ENCODE peak calls at places on chromosome 7, in four cellular contexts. N is IMR-90, H is uterus, Q is ovary. K is an unnamed sample.
A peak's percentile ranks its signal among the peaks of the same experiment; 100 is the strongest.

GRCh38 chr7:93092757-93093370 is 24.9 kb downstream of the SAMD9 start:
- DNase-seq in N (peak; percentile 71), H (no peak), Q (no peak), K (peak; percentile 34)

GRCh38 chr7:133428876-133429275 is 176.0 kb downstream of the EXOC4 start:
- DNase-seq in N (no peak), H (no peak), Q (no peak), K (no peak)

GRCh38 chr7:17462059-17462695 is 163.7 kb downstream of the AHR start:
- DNase-seq in N (no peak), H (no peak), Q (no peak), K (no peak)

GRCh38 chr7:117825132-117825531 is 48.1 kb downstream of the CTTNBP2 start:
- DNase-seq in N (peak; percentile 90), H (no peak), Q (no peak), K (no peak)

GRCh38 chr7:45917658-45918057 is 3.4 kb downstream of the IGFBP3 start:
- DNase-seq in N (peak; percentile 64), H (peak; percentile 88), Q (peak; percentile 88), K (peak; percentile 75)

GRCh38 chr7:77441046-77441445 is 24.9 kb upstream of the GSAP start:
- DNase-seq in N (no peak), H (no peak), Q (no peak), K (no peak)

GRCh38 chr7:155543011-155543881 is 3.1 kb downstream of the CNPY1 start:
- DNase-seq in N (peak; percentile 5), H (no peak), Q (no peak), K (no peak)

GRCh38 chr7:38524786-38525185 is 106.4 kb downstream of the AMPH start:
- DNase-seq in N (peak; percentile 44), H (no peak), Q (no peak), K (no peak)

GRCh38 chr7:9189683-9190082 is 756.3 kb downstream of the NXPH1 start:
- DNase-seq in N (no peak), H (no peak), Q (no peak), K (no peak)

GRCh38 chr7:96118449-96119001 is 203.4 kb downstream of the SLC25A13 start:
- DNase-seq in N (no peak), H (no peak), Q (no peak), K (no peak)

GRCh38 chr7:92071032-92071431 is 63.2 kb downstream of the CYP51A1 start:
- DNase-seq in N (no peak), H (no peak), Q (peak; percentile 29), K (no peak)

GRCh38 chr7:21346297-21346696 is 81.6 kb upstream of the SP4 start:
- DNase-seq in N (no peak), H (no peak), Q (no peak), K (no peak)

GRCh38 chr7:24971333-24972165 is 8.4 kb downstream of the OSBPL3 start:
- DNase-seq in N (peak; percentile 96), H (no peak), Q (no peak), K (peak; percentile 14)

GRCh38 chr7:37408241-37408884 is 40.3 kb downstream of the ELMO1 start:
- DNase-seq in N (no peak), H (no peak), Q (no peak), K (peak; percentile 41)

GRCh38 chr7:105759670-105760548 is 116.5 kb downstream of the ATXN7L1 start:
- DNase-seq in N (peak; percentile 71), H (peak; percentile 49), Q (peak; percentile 58), K (peak; percentile 14)

GRCh38 chr7:41720886-41721285 is 18.0 kb upstream of the INHBA start:
- DNase-seq in N (no peak), H (no peak), Q (no peak), K (no peak)

GRCh38 chr7:108001759-108002725 is 919 bp downstream of the LAMB1 start:
- DNase-seq in N (peak; percentile 41), H (peak; percentile 60), Q (peak; percentile 69), K (no peak)

GRCh38 chr7:4817178-4817905 is 41.9 kb downstream of the AP5Z1 start:
- DNase-seq in N (no peak), H (no peak), Q (no peak), K (no peak)

GRCh38 chr7:19305698-19306097 is 160.5 kb upstream of the FERD3L start:
- DNase-seq in N (no peak), H (no peak), Q (no peak), K (no peak)

GRCh38 chr7:40570218-40570617 is 435.4 kb downstream of the SUGCT start:
- DNase-seq in N (peak; percentile 21), H (no peak), Q (no peak), K (no peak)

GRCh38 chr7:67470256-67470751 is 473.7 kb downstream of the TYW1 start:
- DNase-seq in N (no peak), H (no peak), Q (peak; percentile 52), K (no peak)

GRCh38 chr7:51430480-51431086 is 114.0 kb upstream of the COBL start:
- DNase-seq in N (peak; percentile 12), H (no peak), Q (peak; percentile 49), K (peak; percentile 41)

GRCh38 chr7:70595741-70596574 is 536.0 kb upstream of the GALNT17 start:
- DNase-seq in N (no peak), H (no peak), Q (no peak), K (no peak)
- TF ChIP-seq POLR2A in N (no peak), H (no peak), Q (no peak), K (no peak)

DNA sequence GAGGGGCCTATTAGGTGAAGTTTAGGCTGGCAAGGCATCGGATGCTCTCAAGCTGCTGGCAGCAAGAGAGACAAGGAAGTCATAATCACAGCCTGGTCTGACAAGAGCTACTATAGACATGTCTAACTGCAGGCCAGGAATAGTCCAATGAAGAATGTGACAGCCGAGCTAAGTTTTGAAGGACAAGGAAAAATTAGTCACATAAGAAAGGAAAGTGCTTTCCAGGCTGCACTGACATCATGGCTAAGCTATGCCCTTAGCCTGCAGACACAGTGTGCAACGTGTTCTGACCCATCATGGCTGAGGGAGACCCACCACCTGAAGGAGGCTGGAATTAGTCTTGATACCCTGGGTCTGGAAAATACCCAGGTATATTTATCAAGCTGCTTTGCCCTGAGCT is 281.1 kb downstream of the PLXNA4 start:
- DNase-seq in N (no peak), H (no peak), Q (no peak), K (no peak)
- TF ChIP-seq POLR2A in N (no peak), H (no peak), Q (no peak), K (no peak)

GRCh38 chr7:131109757-131110293 is 217.9 kb upstream of the MKLN1 start:
- DNase-seq in N (peak; percentile 78), H (peak; percentile 69), Q (peak; percentile 79), K (peak; percentile 85)
- TF ChIP-seq POLR2A in N (peak; percentile 74), H (peak; percentile 42), Q (peak; percentile 31), K (peak; percentile 29)

GRCh38 chr7:140639366-140640053 is 1.1 kb downstream of the DENND2A start:
- DNase-seq in N (peak; percentile 90), H (peak; percentile 62), Q (peak; percentile 58), K (no peak)

GRCh38 chr7:140643416-140643815 is 2.8 kb upstream of the DENND2A start:
- DNase-seq in N (no peak), H (no peak), Q (no peak), K (no peak)

GRCh38 chr7:140641532-140642191 is 1.0 kb upstream of the DENND2A start:
- DNase-seq in N (no peak), H (no peak), Q (peak; percentile 51), K (no peak)

GRCh38 chr7:140640060-140640611 is 477 bp downstream of the DENND2A start:
- DNase-seq in N (peak; percentile 50), H (peak; percentile 63), Q (peak; percentile 73), K (no peak)

DNA sequence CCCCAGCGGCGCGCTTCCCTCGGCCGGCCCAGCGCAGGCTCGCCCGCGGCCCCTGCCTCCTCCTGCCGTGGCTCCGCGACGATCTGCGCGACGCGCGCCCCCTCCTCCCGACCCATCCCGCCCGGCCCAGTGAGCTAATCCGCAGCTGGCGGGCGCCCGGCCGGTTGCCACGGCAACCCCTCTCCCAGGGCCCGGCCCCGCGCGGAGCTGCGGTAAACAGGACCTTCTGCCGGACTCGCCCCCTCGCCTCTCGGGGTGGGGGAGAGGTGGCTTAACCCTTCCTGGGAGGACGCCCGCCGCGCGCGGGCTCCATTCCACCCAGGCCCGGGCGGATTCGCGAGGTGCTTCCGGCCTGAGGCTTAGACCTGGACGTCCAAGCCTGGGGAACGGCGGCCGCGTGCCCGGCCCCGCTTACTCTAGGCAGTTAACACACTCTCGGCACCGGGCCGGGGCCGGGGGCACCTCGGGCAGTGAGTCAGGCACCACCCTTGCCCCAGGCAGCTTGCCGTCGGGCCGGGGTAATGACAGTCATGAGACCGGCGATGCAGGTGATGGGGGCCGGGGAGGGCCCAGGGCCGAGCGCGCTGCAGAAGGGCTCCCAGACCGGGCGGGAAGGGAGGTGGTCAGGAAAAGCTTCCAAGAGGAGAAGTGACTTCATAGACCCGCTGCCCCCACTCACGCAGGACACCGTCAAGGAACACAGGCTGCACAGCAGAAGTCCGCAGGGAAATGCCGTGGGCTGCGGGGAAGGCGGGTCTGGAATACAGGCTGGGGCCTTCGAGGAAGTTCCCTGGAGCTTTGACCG is at the start of gene DENND2A:
- DNase-seq in N (peak; percentile 76), H (peak; percentile 89), Q (peak; percentile 91), K (no peak)
- TF ChIP-seq POLR2A in N (peak; percentile 61), H (peak; percentile 27), Q (peak; percentile 63), K (no peak)

GRCh38 chr7:100673302-100673941 is at the start of gene GNB2:
- DNase-seq in N (peak; percentile 99), H (peak; percentile 100), Q (peak; percentile 100), K (peak; percentile 100)
- TF ChIP-seq POLR2A in N (peak; percentile 25), H (peak; percentile 72), Q (peak; percentile 91), K (peak; percentile 38)

GRCh38 chr7:27252935-27253333 is 10.3 kb downstream of the EVX1 start:
- DNase-seq in N (no peak), H (no peak), Q (no peak), K (no peak)

GRCh38 chr7:27251136-27251512 is 8.5 kb downstream of the EVX1 start:
- DNase-seq in N (no peak), H (no peak), Q (no peak), K (no peak)

GRCh38 chr7:27248911-27249723 is 6.5 kb downstream of the EVX1 start:
- DNase-seq in N (no peak), H (no peak), Q (no peak), K (no peak)

GRCh38 chr7:27249724-27250636 is 7.4 kb downstream of the EVX1 start:
- DNase-seq in N (no peak), H (no peak), Q (no peak), K (no peak)

DNA sequence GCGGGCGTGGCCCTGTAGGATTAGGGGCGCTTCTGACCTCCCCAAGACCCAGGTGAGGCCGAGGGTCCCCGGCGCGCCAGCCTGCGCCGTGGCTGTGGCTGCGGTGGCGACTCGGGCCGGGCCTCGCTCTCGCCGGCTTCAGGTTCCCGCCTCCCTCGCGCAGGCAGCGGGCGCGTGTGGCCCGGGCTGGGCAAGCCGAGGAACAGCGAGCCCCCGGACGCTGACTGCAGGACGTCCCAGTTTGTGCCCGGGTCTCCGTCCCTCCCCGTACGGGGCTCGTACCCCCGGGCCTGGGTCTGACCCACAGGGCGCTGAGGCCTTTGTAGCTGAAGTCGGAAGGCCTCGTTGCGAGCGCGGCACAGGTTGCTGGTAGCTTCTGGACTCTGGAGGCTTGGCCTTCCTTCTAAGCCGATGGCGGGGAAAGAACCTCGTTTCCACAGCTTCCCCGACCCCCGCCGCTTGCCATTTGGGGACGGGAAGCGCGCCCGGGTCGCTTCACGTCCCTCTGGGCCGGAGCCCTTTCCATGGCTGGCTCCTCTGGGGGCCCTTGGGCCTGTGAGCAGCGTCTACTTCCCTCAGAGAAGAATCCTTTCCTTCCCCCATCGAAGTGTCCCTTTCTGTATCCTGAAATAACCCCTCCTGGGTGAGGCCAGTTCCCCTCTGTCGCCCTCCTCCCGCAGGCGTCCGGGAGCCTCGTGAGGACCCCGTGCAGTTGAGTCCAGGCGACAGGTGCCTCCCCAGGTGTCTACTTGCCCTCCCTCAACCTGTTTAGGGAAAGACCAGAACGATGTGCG is 9.1 kb downstream of the EVX1 start:
- DNase-seq in N (no peak), H (no peak), Q (no peak), K (no peak)
- TF ChIP-seq POLR2A in N (no peak), H (no peak), Q (no peak), K (no peak)